ENCODE peak calls at places on chromosomes 2 and 18, in four cellular contexts. O is neuronal stem cell, J is IMR-90, E is MM.1S. T is an unnamed sample. For H3K9me3, the result is how much of the 10 kb centered on the place peaks cover.

GRCh38 chr2:120238728-120239487 is 13.7 kb upstream of the RALB start:
- DNase-seq in J (peak), E (no peak), O (no peak), T (peak)

GRCh38 chr2:8680931-8681760 is 710 bp upstream of the ID2 start:
- DNase-seq in O (peak), E (peak), J (peak), T (peak)

GRCh38 chr2:49936965-49937364 is 782.6 kb upstream of the FSHR start:
- DNase-seq in O (no peak), E (no peak), J (no peak), T (no peak)

GRCh38 chr2:9797681-9798556 is 45.4 kb upstream of the TAF1B start:
- DNase-seq in O (no peak), J (no peak), E (no peak), T (no peak)

GRCh38 chr2:208315081-208315788 is 49.2 kb downstream of the PIKFYVE start:
- DNase-seq in J (peak), O (no peak), E (no peak), T (peak)

GRCh38 chr2:26495705-26496271 is 17.9 kb upstream of the OTOF start:
- DNase-seq in O (peak), E (no peak), J (no peak), T (peak)

GRCh38 chr2:109144271-109144670 is 15.3 kb downstream of the SH3RF3 start:
- DNase-seq in O (no peak), E (peak), J (no peak), T (no peak)

GRCh38 chr2:235350234-235350633 is 143.6 kb upstream of the AGAP1 start:
- DNase-seq in O (no peak), J (no peak), E (no peak), T (no peak)

GRCh38 chr2:120323807-120324399 is 22.0 kb upstream of the INHBB start:
- DNase-seq in J (no peak), E (no peak), O (no peak), T (peak)

GRCh38 chr2:221501210-221501882 is 70.8 kb downstream of the EPHA4 start:
- DNase-seq in O (no peak), E (no peak), J (peak), T (peak)

GRCh38 chr2:240133401-240133800 is 2.7 kb downstream of the COPS9 start:
- DNase-seq in O (no peak), J (no peak), E (no peak), T (no peak)

GRCh38 chr18:44597797-44598196 is 82.9 kb upstream of the SETBP1 start:
- DNase-seq in J (no peak), O (no peak), E (no peak), T (no peak)

GRCh38 chr18:74226156-74226555 is 65.6 kb downstream of the CYB5A start:
- DNase-seq in E (no peak), J (no peak), O (no peak), T (no peak)

GRCh38 chr2:62038980-62039771 is 133.7 kb downstream of the COMMD1 start:
- DNase-seq in O (no peak), E (peak), J (peak), T (peak)

GRCh38 chr2:41782306-41783158 is 265.3 kb upstream of the PKDCC start:
- DNase-seq in O (peak), E (peak), J (peak), T (peak)

GRCh38 chr2:197152451-197153228 is 157.9 kb downstream of the ANKRD44 start:
- DNase-seq in E (no peak), O (no peak), J (peak), T (peak)

GRCh38 chr18:66048404-66048803 is 297.6 kb downstream of the CDH7 start:
- DNase-seq in J (no peak), O (no peak), E (no peak), T (peak)

GRCh38 chr2:2743164-2743571 is 412.1 kb upstream of the MYT1L start:
- DNase-seq in O (no peak), J (peak), E (no peak), T (no peak)

GRCh38 chr2:46564811-46565241 is 85.5 kb downstream of the TMEM247 start:
- DNase-seq in J (no peak), E (no peak), O (no peak), T (no peak)

DNA sequence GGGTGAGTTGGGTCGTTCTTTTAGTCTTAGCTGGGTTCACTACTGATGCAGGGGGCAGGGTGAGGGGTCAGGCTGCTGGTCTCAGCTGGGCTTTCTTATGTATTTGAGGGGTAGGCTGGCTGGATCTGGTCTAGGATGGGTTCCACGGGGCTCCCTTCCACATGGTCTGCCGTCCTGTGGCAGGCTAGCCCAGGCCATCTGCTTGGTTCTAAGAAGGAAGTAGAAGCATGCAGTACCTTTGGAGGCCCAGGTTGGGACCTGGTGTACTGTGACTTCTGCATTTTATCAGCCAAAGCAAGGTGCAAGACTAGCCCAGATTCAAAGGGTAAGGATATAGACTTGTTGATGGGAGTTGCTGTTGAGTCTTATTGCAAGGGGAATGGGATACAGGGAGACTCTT is 35.5 kb upstream of the MGAT5 start:
- DNase-seq in O (no peak), E (no peak), J (no peak), T (no peak)
- H3K9ac ChIP-seq in O (no peak), E (no peak), J (no peak), T (no peak)

DNA sequence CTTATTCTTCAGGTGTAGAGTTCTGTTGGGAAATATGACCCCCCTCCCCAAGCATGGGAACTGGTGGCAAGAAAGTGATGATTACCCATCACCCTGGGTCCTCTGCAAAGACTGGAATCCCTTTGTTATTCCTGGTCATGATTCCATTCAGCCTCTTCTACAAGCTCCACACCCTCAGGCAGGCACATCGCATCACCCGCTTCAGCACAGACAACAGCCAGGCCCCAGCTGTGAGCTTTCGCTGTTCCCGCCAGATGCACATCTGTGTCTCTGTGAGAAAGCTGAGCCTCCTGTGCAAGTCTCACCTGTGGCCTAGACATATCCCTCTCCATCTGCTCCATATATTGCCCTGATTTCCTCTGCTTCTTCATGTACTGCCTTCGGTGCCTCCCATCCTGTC is 368.0 kb upstream of the RAB6C start:
- DNase-seq in J (no peak), O (no peak), E (no peak), T (no peak)
- H3K27ac ChIP-seq in J (no peak), O (no peak), E (no peak), T (no peak)

GRCh38 chr2:88638743-88639142 is 11.5 kb upstream of the EIF2AK3 start:
- DNase-seq in E (peak), O (no peak), J (no peak), T (no peak)

GRCh38 chr2:88638123-88638650 is 10.9 kb upstream of the EIF2AK3 start:
- DNase-seq in O (no peak), E (peak), J (no peak), T (no peak)

GRCh38 chr2:88639865-88640264 is 12.6 kb upstream of the EIF2AK3 start:
- DNase-seq in E (peak), J (no peak), O (no peak), T (no peak)

GRCh38 chr2:88636026-88636425 is 8.8 kb upstream of the EIF2AK3 start:
- DNase-seq in O (no peak), J (no peak), E (no peak), T (no peak)

GRCh38 chr2:88637464-88637863 is 10.2 kb upstream of the EIF2AK3 start:
- DNase-seq in E (no peak), J (no peak), O (no peak), T (no peak)
- H3K9me3 ChIP-seq in E (under half), J (under half), O (under half), T (under half)

GRCh38 chr2:195657634-195658540 is 861 bp downstream of the SLC39A10 start:
- DNase-seq in E (peak), O (peak), J (peak), T (peak)

GRCh38 chr2:195656859-195657633 is at the start of gene SLC39A10:
- DNase-seq in J (peak), E (peak), O (peak), T (peak)

GRCh38 chr2:195658541-195658890 is 1.5 kb downstream of the SLC39A10 start:
- DNase-seq in E (no peak), O (no peak), J (peak), T (peak)

GRCh38 chr2:195660265-195660890 is 3.4 kb downstream of the SLC39A10 start:
- DNase-seq in O (peak), E (peak), J (peak), T (peak)

GRCh38 chr2:195659114-195659513 is 2.1 kb downstream of the SLC39A10 start:
- DNase-seq in E (no peak), J (peak), O (no peak), T (peak)
- H3K9ac ChIP-seq in E (no peak), J (peak), O (no peak), T (peak)

GRCh38 chr2:43453771-43454170 is 142.1 kb downstream of the THADA start:
- DNase-seq in O (no peak), J (no peak), E (no peak), T (no peak)
- H3K27ac ChIP-seq in O (no peak), J (no peak), E (no peak), T (no peak)

GRCh38 chr2:39359453-39360038 is 77.5 kb downstream of the MAP4K3 start:
- DNase-seq in J (no peak), O (no peak), E (no peak), T (no peak)
- H3K9me3 ChIP-seq in J (under half), O (half or more), E (under half), T (under half)

DNA sequence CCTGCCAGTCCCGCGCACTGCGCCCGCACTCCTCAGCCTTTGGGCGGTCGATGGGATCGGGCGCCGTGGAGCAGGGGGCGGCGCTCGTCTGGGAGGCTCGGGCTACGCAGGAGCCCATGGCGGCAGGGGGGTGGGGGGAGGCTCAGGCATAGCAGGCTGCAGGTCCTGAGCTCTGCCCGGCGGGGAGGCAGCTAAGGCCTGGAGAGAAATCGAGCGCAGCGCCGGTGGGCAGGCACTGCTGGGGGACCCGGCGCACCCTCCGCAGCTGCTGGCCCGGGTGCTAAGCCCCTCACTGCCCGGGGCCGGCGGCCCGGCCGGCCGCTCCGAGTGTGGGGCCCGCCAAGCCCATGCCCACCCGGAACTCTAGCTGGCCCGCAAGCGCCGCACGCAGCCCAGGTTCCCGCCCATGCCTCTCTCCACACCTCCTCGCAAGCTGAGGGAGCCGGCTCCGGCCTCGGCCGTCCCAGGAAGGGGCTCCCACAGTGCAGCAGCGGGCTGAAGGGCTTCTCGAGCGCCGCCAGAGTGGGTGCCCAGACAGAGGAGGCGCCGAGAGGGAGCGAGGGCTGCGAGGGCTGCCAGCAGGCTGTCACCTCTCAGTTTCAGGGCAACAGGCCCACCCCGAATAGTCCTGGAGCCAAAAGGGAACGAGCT is 74.1 kb downstream of the PSMG2 start:
- DNase-seq in J (no peak), O (no peak), E (no peak), T (no peak)
- H3K9ac ChIP-seq in J (no peak), O (no peak), E (no peak), T (no peak)

GRCh38 chr2:98463988-98464771 is 19.5 kb downstream of the INPP4A start:
- DNase-seq in O (no peak), E (peak), J (no peak), T (no peak)
- H3K27ac ChIP-seq in O (no peak), E (peak), J (no peak), T (no peak)